ENCODE peak calls at places on chromosome X, in five cellular contexts. Z, M, H, G and V are unnamed samples. For H3K4me1, the result is how much of the 10 kb centered on the place peaks cover.

GRCh38 chrX:78712381-78712780 is 35.1 kb upstream of the LPAR4 start:
- DNase-seq in Z (no peak), H (no peak), G (no peak), M (no peak), V (no peak)

GRCh38 chrX:8607326-8607725 is 124.6 kb downstream of the ANOS1 start:
- DNase-seq in H (no peak), Z (no peak), M (no peak), G (no peak), V (no peak)

GRCh38 chrX:37405954-37406353 is 56.8 kb downstream of the PRRG1 start:
- DNase-seq in H (no peak), Z (no peak), M (no peak), G (no peak), V (no peak)

GRCh38 chrX:41692162-41692749 is 3.5 kb downstream of the GPR34 start:
- DNase-seq in G (no peak), M (no peak), H (no peak), Z (no peak), V (no peak)

GRCh38 chrX:103215768-103216085 is 819 bp downstream of the BEX4 start:
- DNase-seq in H (no peak), G (no peak), M (no peak), Z (no peak), V (no peak)

GRCh38 chrX:86066998-86067397 is 19.6 kb upstream of the CHM start:
- DNase-seq in G (peak), M (no peak), H (no peak), Z (no peak), V (no peak)

GRCh38 chrX:118221733-118222132 is 105.1 kb upstream of the KLHL13 start:
- DNase-seq in H (no peak), M (no peak), G (no peak), Z (no peak), V (no peak)

GRCh38 chrX:133888941-133889340 is 96.5 kb downstream of the GPC3 start:
- DNase-seq in G (no peak), M (no peak), Z (no peak), H (no peak), V (no peak)

GRCh38 chrX:9164535-9165425 is 130.9 kb upstream of the FAM9B start:
- DNase-seq in H (no peak), M (no peak), G (no peak), Z (no peak), V (no peak)

GRCh38 chrX:55522577-55523254 is 33.1 kb upstream of the USP51 start:
- DNase-seq in H (no peak), Z (no peak), G (no peak), M (no peak), V (no peak)

GRCh38 chrX:71917621-71918341 is 7.1 kb downstream of the NHSL2 start:
- DNase-seq in H (peak), G (no peak), M (no peak), Z (no peak), V (no peak)

GRCh38 chrX:119698835-119699234 is 5.9 kb upstream of the SEPTIN6 start:
- DNase-seq in Z (no peak), H (no peak), G (peak), M (no peak), V (no peak)

GRCh38 chrX:149453911-149454820 is 50.9 kb downstream of the IDS start:
- DNase-seq in M (no peak), H (no peak), Z (no peak), G (no peak), V (no peak)

GRCh38 chrX:16743604-16744325 is 24.4 kb downstream of the SYAP1 start:
- DNase-seq in H (no peak), M (no peak), Z (no peak), G (no peak), V (no peak)

GRCh38 chrX:123797543-123798447 is 62.1 kb upstream of the XIAP start:
- DNase-seq in G (peak), H (no peak), M (no peak), Z (no peak), V (no peak)

GRCh38 chrX:120781416-120781815 is 94.2 kb downstream of the CT47B1 start:
- DNase-seq in H (no peak), G (no peak), M (no peak), Z (no peak), V (no peak)

GRCh38 chrX:70998402-70999027 is 67.6 kb upstream of the SLC7A3 start:
- DNase-seq in M (no peak), G (peak), Z (no peak), H (peak), V (no peak)

GRCh38 chrX:10404435-10404834 is 215.9 kb downstream of the MID1 start:
- DNase-seq in G (no peak), Z (no peak), H (no peak), M (no peak), V (no peak)

GRCh38 chrX:77910108-77910840 is at the start of gene ATP7A:
- DNase-seq in G (peak), H (peak), Z (peak), M (peak), V (peak)

GRCh38 chrX:16745659-16746058 is 26.2 kb downstream of the SYAP1 start:
- DNase-seq in Z (no peak), G (peak), M (no peak), H (no peak), V (no peak)

GRCh38 chrX:3435057-3435456 is 88.6 kb upstream of the MXRA5 start:
- DNase-seq in G (no peak), M (no peak), H (no peak), Z (no peak), V (no peak)

GRCh38 chrX:3603026-3603661 is 110.3 kb downstream of the PRKX start:
- DNase-seq in H (no peak), M (no peak), G (no peak), Z (no peak), V (no peak)

GRCh38 chrX:148498067-148498466 is 2.4 kb upstream of the AFF2 start:
- DNase-seq in H (no peak), Z (no peak), G (no peak), M (no peak), V (no peak)

GRCh38 chrX:68801737-68802290 is 27.0 kb upstream of the EFNB1 start:
- DNase-seq in Z (no peak), M (no peak), H (no peak), G (no peak), V (no peak)

GRCh38 chrX:108511721-108512120 is 72.1 kb downstream of the COL4A5 start:
- DNase-seq in M (no peak), G (no peak), Z (no peak), H (no peak), V (no peak)

GRCh38 chrX:71103110-71103983 is 3.2 kb downstream of the CXorf65 start:
- DNase-seq in Z (no peak), G (no peak), M (peak), H (no peak), V (no peak)

GRCh38 chrX:72041901-72042859 is 89.5 kb downstream of the RTL5 start:
- DNase-seq in G (no peak), M (no peak), H (peak), Z (no peak), V (no peak)

GRCh38 chrX:2538016-2538415 is 37.2 kb upstream of the DHRSX start:
- DNase-seq in Z (no peak), M (no peak), G (no peak), H (no peak), V (no peak)

GRCh38 chrX:17192111-17192510 is 182.9 kb upstream of the NHS start:
- DNase-seq in G (no peak), Z (no peak), M (no peak), H (no peak), V (no peak)

DNA sequence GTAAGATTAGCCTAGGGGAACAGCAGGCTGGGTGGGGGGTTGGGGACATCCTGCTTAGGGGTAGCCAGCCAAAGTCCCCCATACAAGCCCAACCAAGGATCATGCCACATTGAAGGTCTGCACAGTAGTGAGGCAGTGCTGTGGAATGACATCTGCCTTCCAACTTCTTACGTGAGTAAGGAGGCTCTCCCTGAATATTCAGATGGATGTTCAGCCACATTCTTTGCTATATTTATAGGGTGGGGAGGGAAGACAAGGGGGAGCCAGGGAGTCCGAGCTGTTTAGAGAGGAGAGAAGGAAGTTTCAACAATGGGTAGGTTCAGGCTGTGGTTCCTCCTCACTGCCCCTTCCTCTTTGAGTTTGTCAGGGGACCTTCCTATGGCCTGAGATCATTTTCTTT is 29.7 kb downstream of the MSN start:
- DNase-seq in H (no peak), G (no peak), M (no peak), Z (no peak), V (no peak)
- H3K4me1 ChIP-seq in H (under half), G (under half), M (half or more), Z (under half), V (half or more)

DNA sequence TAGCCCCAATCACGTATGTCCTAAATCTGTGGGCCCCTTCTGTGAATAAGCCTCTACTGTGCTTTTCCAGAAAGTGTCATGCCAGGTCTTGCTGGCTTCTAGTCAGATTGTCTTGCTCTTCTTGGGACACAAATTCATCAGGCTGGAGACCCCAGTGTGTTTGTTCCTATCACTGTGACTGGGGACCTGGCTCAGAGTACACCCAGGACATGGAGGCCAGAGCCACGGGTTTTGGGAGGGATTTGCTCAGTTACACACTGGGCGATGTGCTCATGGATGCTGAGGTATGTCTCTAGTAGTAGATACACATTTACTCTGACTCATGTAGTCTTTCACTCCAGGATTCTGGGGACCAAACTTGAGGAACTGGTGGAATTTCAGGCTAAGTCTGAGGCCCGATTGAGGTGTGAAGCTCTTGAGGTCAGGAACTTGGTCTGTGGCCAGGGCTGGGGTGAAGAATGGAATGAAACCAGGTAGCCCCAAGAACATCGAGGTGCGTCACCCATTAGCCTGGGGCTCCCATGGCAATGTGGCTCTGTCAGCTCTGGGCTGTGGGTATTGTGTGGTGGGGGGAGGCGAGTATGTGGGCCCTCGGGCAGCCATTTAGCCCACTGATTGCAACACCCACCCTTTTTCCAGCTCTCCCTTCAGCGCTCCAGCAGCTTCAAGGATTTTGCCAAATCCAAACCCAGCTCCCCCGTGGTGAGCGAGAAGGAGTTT is 7.7 kb downstream of the SASH3 start:
- DNase-seq in M (no peak), H (no peak), G (no peak), Z (no peak), V (no peak)
- H3K4me1 ChIP-seq in M (under half), H (under half), G (under half), Z (under half), V (under half)

GRCh38 chrX:15680401-15680800 is 15.8 kb upstream of the CLTRN start:
- DNase-seq in G (no peak), M (no peak), Z (no peak), H (no peak), V (no peak)
- H3K4me1 ChIP-seq in G (under half), M (under half), Z (under half), H (under half), V (under half)

DNA sequence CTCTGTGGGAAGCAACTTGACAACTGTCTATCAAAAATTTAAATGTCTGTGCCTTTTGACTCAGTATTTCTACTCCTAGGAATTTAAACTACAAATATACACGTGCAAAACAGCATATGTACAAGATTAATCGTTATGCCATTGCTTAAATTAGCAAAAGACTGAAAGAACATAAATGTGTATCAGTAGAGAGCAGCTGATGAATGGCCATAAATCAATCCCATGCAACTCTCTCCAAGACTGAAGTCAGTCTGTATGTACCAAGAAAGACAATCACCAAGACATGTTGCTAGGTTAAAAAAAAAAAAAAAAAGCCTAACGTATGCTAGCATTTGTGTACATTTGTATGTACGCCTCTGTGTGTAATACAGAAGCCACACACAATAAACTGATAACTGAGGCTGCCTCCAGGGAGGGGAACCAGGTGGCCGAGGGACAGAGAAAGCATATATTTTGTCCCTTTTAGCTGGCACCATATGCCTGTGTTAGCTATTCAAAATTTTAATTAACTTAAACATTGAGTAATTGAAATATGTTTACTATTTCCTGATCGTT is 130.7 kb downstream of the SH3KBP1 start:
- DNase-seq in Z (no peak), M (no peak), G (no peak), H (no peak), V (no peak)
- H3K4me1 ChIP-seq in Z (under half), M (under half), G (under half), H (under half), V (under half)

DNA sequence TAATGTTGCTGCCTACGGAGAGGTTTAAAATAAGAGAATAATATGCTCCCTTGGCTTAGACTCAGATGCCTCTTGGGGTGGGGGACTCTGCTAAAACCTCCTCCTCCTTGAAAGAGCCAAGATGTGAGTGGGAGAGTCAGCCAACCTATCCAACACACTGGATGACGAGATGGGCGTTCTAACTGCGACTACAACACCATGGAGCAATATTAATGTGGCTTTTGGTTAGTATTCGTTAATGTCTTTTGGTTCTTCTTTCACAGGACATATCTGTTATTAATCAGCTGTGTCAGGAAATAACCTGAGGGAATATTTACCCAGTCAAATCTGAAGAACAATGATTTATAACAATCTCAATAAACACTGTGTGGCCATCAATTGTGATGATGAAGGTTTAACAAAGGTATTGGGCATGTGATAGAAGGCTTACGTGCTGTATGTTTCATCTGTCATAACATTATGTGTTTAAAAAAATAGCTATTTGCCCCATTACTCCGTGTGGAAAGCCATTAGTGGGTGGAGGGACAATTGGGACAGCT is 143.5 kb upstream of the FTHL17 start:
- DNase-seq in Z (no peak), M (no peak), H (no peak), G (no peak), V (no peak)
- H3K4me1 ChIP-seq in Z (under half), M (under half), H (under half), G (under half), V (under half)

DNA sequence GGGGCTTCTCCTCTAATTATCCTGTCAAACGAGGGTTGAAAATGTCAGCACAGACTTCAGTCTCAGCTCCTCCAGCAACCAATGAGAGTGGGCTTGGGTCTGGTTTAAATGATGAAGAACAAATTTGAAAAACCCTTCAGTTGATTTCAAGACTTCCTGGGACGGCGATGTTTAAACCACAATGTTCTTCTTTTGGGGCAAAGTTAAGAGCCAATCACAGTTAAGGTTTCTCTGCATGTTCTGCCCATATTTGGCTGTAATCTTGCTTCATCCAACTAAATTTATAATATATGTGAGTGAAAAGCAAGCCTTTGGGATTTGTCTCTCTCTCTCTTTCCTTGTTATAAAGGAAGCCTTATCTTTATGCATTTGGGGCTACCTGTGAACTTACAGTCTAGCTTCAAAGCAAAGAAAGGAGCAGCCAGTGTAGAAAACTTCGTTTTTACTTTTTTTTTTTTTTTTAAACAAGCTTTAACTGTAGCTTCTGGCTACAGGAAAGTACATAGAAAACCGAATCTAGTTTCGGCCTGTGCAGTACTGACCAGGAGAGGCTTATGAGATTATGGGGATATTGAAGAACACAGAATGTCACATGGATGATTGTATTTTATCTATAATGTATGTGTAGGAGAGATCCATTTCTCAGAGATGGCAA is 46.8 kb upstream of the FAM9C start:
- DNase-seq in M (no peak), G (no peak), H (no peak), Z (no peak), V (no peak)
- H3K4me1 ChIP-seq in M (under half), G (under half), H (under half), Z (under half), V (under half)